ENCODE peak calls at places on chromosome 20, in eight cellular contexts. Q is D721Med; P is IMR-90; U is nephron progenitor cell; I is NCI-H345; F is naive thymus-derived CD8-positive, alpha-beta T cell; Z is 8988T; S is NCI-H1105 treated with DMSO at 0.1 percent for 48 hours. Y is an unnamed sample.

GRCh38 chr20:44896583-44896982 is 11.1 kb downstream of the YWHAB start:
- DNase-seq in Q (no peak), P (peak), U (no peak), I (no peak), F (no peak), Z (no peak), S (no peak), Y (no peak)

GRCh38 chr20:57938158-57939108 is 228.6 kb upstream of the PMEPA1 start:
- DNase-seq in Q (no peak), P (no peak), U (no peak), I (no peak), F (no peak), Z (no peak), S (no peak), Y (no peak)

GRCh38 chr20:39986231-39986904 is 702.7 kb downstream of the MAFB start:
- DNase-seq in Q (no peak), P (peak), U (no peak), I (peak), F (no peak), Z (no peak), S (peak), Y (no peak)

GRCh38 chr20:62428396-62429160 is 1.2 kb upstream of the RBBP8NL start:
- DNase-seq in Q (no peak), P (no peak), U (no peak), I (no peak), F (no peak), Z (no peak), S (no peak), Y (no peak)

GRCh38 chr20:63073738-63074065 is 66.9 kb upstream of the BHLHE23 start:
- DNase-seq in Q (no peak), P (no peak), U (no peak), I (no peak), F (no peak), Z (no peak), S (no peak), Y (no peak)

GRCh38 chr20:2840967-2841531 is 504 bp downstream of the VPS16 start:
- DNase-seq in Q (no peak), P (peak), U (peak), I (peak), F (no peak), Z (peak), S (peak), Y (peak)

GRCh38 chr20:13117200-13117599 is 103.9 kb upstream of the ISM1 start:
- DNase-seq in Q (no peak), P (no peak), U (no peak), I (no peak), F (no peak), Z (no peak), S (no peak), Y (no peak)

GRCh38 chr20:23156170-23156841 is 70.2 kb upstream of the CD93 start:
- DNase-seq in Q (no peak), P (peak), U (no peak), I (no peak), F (no peak), Z (no peak), S (no peak), Y (peak)

GRCh38 chr20:23612385-23612784 is 6.7 kb upstream of the CST9 start:
- DNase-seq in Q (no peak), P (no peak), U (no peak), I (no peak), F (no peak), Z (no peak), S (no peak), Y (no peak)

GRCh38 chr20:10255846-10256245 is 37.2 kb downstream of the SNAP25 start:
- DNase-seq in Q (peak), P (no peak), U (no peak), I (no peak), F (no peak), Z (no peak), S (no peak), Y (no peak)

GRCh38 chr20:15069355-15069754 is 731.9 kb upstream of the FLRT3 start:
- DNase-seq in Q (no peak), P (no peak), U (no peak), I (no peak), F (no peak), Z (no peak), S (no peak), Y (no peak)

GRCh38 chr20:11585752-11586352 is 331.8 kb upstream of the BTBD3 start:
- DNase-seq in Q (no peak), P (peak), U (no peak), I (peak), F (no peak), Z (no peak), S (peak), Y (peak)

GRCh38 chr20:62219992-62220665 is at the start of gene HRH3:
- DNase-seq in Q (peak), P (no peak), U (peak), I (peak), F (peak), Z (peak), S (peak), Y (peak)

GRCh38 chr20:10639051-10639761 is 34.6 kb downstream of the JAG1 start:
- DNase-seq in Q (no peak), P (peak), U (no peak), I (no peak), F (no peak), Z (no peak), S (no peak), Y (no peak)

GRCh38 chr20:25309395-25310267 is 61.7 kb downstream of the PYGB start:
- DNase-seq in Q (no peak), P (peak), U (no peak), I (no peak), F (no peak), Z (no peak), S (no peak), Y (peak)

GRCh38 chr20:59210186-59210585 is 46.6 kb downstream of the ZNF831 start:
- DNase-seq in Q (no peak), P (no peak), U (no peak), I (no peak), F (no peak), Z (no peak), S (no peak), Y (no peak)

GRCh38 chr20:38222231-38222922 is 38.2 kb downstream of the KIAA1755 start:
- DNase-seq in Q (peak), P (peak), U (peak), I (peak), F (peak), Z (peak), S (peak), Y (peak)

GRCh38 chr20:41643504-41643938 is 25.3 kb upstream of the CHD6 start:
- DNase-seq in Q (no peak), P (peak), U (no peak), I (peak), F (no peak), Z (no peak), S (peak), Y (peak)

GRCh38 chr20:31721408-31722332 is 998 bp downstream of the BCL2L1 start:
- DNase-seq in Q (no peak), P (no peak), U (no peak), I (peak), F (no peak), Z (no peak), S (peak), Y (no peak)

GRCh38 chr20:47311211-47311610 is 45.3 kb downstream of the ZMYND8 start:
- DNase-seq in Q (no peak), P (no peak), U (no peak), I (no peak), F (no peak), Z (no peak), S (no peak), Y (no peak)

GRCh38 chr20:55685425-55685824 is 319.9 kb downstream of the CBLN4 start:
- DNase-seq in Q (no peak), P (no peak), U (no peak), I (no peak), F (no peak), Z (no peak), S (no peak), Y (no peak)

GRCh38 chr20:3819413-3820047 is 817 bp upstream of the AP5S1 start:
- DNase-seq in Q (no peak), P (no peak), U (no peak), I (no peak), F (no peak), Z (no peak), S (no peak), Y (no peak)

GRCh38 chr20:13348301-13349239 is 127.5 kb downstream of the ISM1 start:
- DNase-seq in Q (no peak), P (peak), U (no peak), I (no peak), F (no peak), Z (no peak), S (no peak), Y (no peak)

GRCh38 chr20:12270863-12271262 is 353.2 kb downstream of the BTBD3 start:
- DNase-seq in Q (no peak), P (no peak), U (no peak), I (no peak), F (no peak), Z (no peak), S (no peak), Y (no peak)

GRCh38 chr20:2156666-2157624 is 55.3 kb downstream of the STK35 start:
- DNase-seq in Q (no peak), P (no peak), U (no peak), I (no peak), F (no peak), Z (no peak), S (no peak), Y (no peak)

GRCh38 chr20:1885254-1885653 is 10.0 kb upstream of the SIRPA start:
- DNase-seq in Q (no peak), P (no peak), U (no peak), I (no peak), F (no peak), Z (no peak), S (no peak), Y (no peak)

GRCh38 chr20:33667245-33668086 is 723 bp downstream of the ACTL10 start:
- DNase-seq in Q (no peak), P (peak), U (peak), I (peak), F (peak), Z (no peak), S (peak), Y (no peak)

Y was measured in HTR-8/SVneo.